ENCODE peak calls at places on chromosomes 3 and 15, in ten cellular contexts. D is activated CD4-positive, CD25-positive, alpha-beta regulatory T cell; A is AG04450; L is iPS DF 19.7; O is endothelial cell; M is iris pigment epithelial cell; N is choroid plexus epithelial cell; T is psoas muscle; V is neuronal stem cell; F is activated naive CD4-positive, alpha-beta T cell treated with Interleukin-2 at 50 U/mL for 16 hours. P is an unnamed sample.

GRCh38 chr3:4976109-4976508 is 3.1 kb upstream of the BHLHE40 start:
- DNase-seq in D (peak; percentile 14), T (peak; percentile 67), F (peak; percentile 57), A (no peak), L (no peak), O (peak; percentile 63), V (no peak), N (peak; percentile 83), M (peak; percentile 83), P (peak; percentile 48)

GRCh38 chr3:135131290-135131689 is 336.2 kb downstream of the EPHB1 start:
- DNase-seq in L (no peak), F (no peak), D (no peak), N (no peak), M (no peak), V (no peak), O (no peak), A (no peak), T (no peak), P (no peak)

GRCh38 chr15:74399100-74399499 is 31.7 kb upstream of the CYP11A1 start:
- DNase-seq in D (no peak), M (no peak), F (no peak), T (no peak), L (no peak), O (no peak), A (no peak), V (no peak), N (no peak), P (no peak)

GRCh38 chr15:94610069-94610863 is 378.9 kb downstream of the MCTP2 start:
- DNase-seq in N (no peak), F (no peak), V (no peak), D (no peak), M (no peak), O (no peak), L (no peak), A (no peak), T (no peak), P (no peak)

GRCh38 chr3:195100903-195101591 is 169.9 kb downstream of the XXYLT1 start:
- DNase-seq in M (peak; percentile 29), V (no peak), N (no peak), F (no peak), O (no peak), D (no peak), L (no peak), T (no peak), A (no peak), P (no peak)

GRCh38 chr15:24955549-24955929 is 752 bp downstream of the SNRPN start:
- DNase-seq in D (no peak), L (no peak), F (peak; percentile 11), M (no peak), N (no peak), A (no peak), V (no peak), T (peak; percentile 33), O (no peak), P (no peak)

GRCh38 chr15:31322486-31322885 is 4.1 kb upstream of the KLF13 start:
- DNase-seq in F (no peak), V (no peak), N (no peak), D (no peak), O (no peak), T (no peak), L (no peak), M (no peak), A (no peak), P (no peak)

GRCh38 chr3:147418352-147418751 is 9.2 kb downstream of the ZIC1 start:
- DNase-seq in M (no peak), T (no peak), A (no peak), N (peak; percentile 55), D (no peak), O (no peak), V (no peak), L (no peak), F (no peak), P (no peak)

GRCh38 chr3:36650271-36650671 is 114.1 kb downstream of the DCLK3 start:
- DNase-seq in V (no peak), F (no peak), M (peak; percentile 72), T (no peak), D (no peak), N (peak; percentile 69), L (no peak), A (no peak), O (no peak), P (peak; percentile 62)

GRCh38 chr15:80174017-80174746 is 21.4 kb downstream of the FAH start:
- DNase-seq in T (peak; percentile 66), D (no peak), N (peak; percentile 64), M (peak; percentile 61), A (no peak), O (no peak), V (no peak), L (no peak), F (no peak), P (peak; percentile 77)

GRCh38 chr15:80562846-80563245 is 132.3 kb upstream of the ABHD17C start:
- DNase-seq in O (no peak), N (no peak), D (no peak), A (no peak), F (no peak), T (no peak), V (no peak), M (no peak), L (no peak), P (no peak)

GRCh38 chr3:100981546-100981945 is 11.7 kb downstream of the ABI3BP start:
- DNase-seq in L (no peak), M (no peak), O (no peak), V (no peak), A (no peak), N (no peak), T (no peak), D (no peak), F (no peak), P (no peak)

GRCh38 chr15:93664180-93664951 is 567.0 kb upstream of the MCTP2 start:
- DNase-seq in M (no peak), F (no peak), T (no peak), N (no peak), V (no peak), L (peak; percentile 45), O (no peak), A (no peak), D (no peak), P (no peak)

GRCh38 chr15:75698399-75698747 is 14.3 kb downstream of the CSPG4 start:
- DNase-seq in T (no peak), N (no peak), L (no peak), A (no peak), M (no peak), D (no peak), O (no peak), F (no peak), V (no peak), P (no peak)